ENCODE peak calls at places on chromosome 16, in six cellular contexts. F is activated gamma-delta T cell treated with anti-CD3 and anti-CD28 coated beads, Interleukin-2, amount 50 U/mL, for 16 hours; P is activated effector memory CD4-positive, alpha-beta T cell treated with Interleukin-2 at 50 U/mL for 16 hours; E is uterus; R is left lung; N is AG20443. U is an unnamed sample.

GRCh38 chr16:10589106-10589505 is 8.7 kb upstream of the EMP2 start:
- DNase-seq in F (no peak), P (no peak), E (no peak), R (no peak), N (no peak), U (no peak)

GRCh38 chr16:54459509-54460235 is 173.1 kb upstream of the IRX3 start:
- DNase-seq in F (no peak), P (no peak), E (no peak), R (no peak), N (peak), U (no peak)

GRCh38 chr16:89199241-89200123 is 855 bp downstream of the SLC22A31 start:
- DNase-seq in F (no peak), P (no peak), E (no peak), R (peak), N (no peak), U (no peak)

GRCh38 chr16:70522216-70523000 is 946 bp downstream of the COG4 start:
- DNase-seq in F (no peak), P (no peak), E (no peak), R (no peak), N (no peak), U (no peak)

GRCh38 chr16:21081329-21081728 is 69.3 kb downstream of the DNAH3 start:
- DNase-seq in F (no peak), P (no peak), E (no peak), R (no peak), N (no peak), U (no peak)

GRCh38 chr16:69935740-69936139 is 15.4 kb upstream of the CLEC18A start:
- DNase-seq in F (no peak), P (no peak), E (no peak), R (no peak), N (no peak), U (no peak)

GRCh38 chr16:85291302-85292148 is 179.3 kb upstream of the CIBAR2 start:
- DNase-seq in F (no peak), P (no peak), E (no peak), R (peak), N (no peak), U (no peak)

GRCh38 chr16:3175157-3176153 is 12.5 kb upstream of the OR1F1 start:
- DNase-seq in F (no peak), P (no peak), E (no peak), R (no peak), N (peak), U (no peak)

GRCh38 chr16:19559242-19559910 is 3.9 kb downstream of the VPS35L start:
- DNase-seq in F (peak), P (no peak), E (no peak), R (no peak), N (peak), U (no peak)

GRCh38 chr16:66166451-66166850 is 200.0 kb upstream of the CDH5 start:
- DNase-seq in F (no peak), P (no peak), E (no peak), R (no peak), N (no peak), U (no peak)

GRCh38 chr16:20866792-20867191 is 33.4 kb downstream of the DCUN1D3 start:
- DNase-seq in F (no peak), P (no peak), E (no peak), R (no peak), N (no peak), U (no peak)

GRCh38 chr16:20811889-20812439 is 5.6 kb downstream of the REXO5 start:
- DNase-seq in F (no peak), P (no peak), E (no peak), R (no peak), N (no peak), U (no peak)

GRCh38 chr16:7344806-7345416 is 12.3 kb downstream of the RBFOX1 start:
- DNase-seq in F (no peak), P (no peak), E (no peak), R (no peak), N (no peak), U (no peak)

GRCh38 chr16:28110074-28110473 is 46.6 kb upstream of the GSG1L start:
- DNase-seq in F (no peak), P (no peak), E (no peak), R (no peak), N (no peak), U (no peak)

GRCh38 chr16:56872863-56873391 is 7.9 kb downstream of the SLC12A3 start:
- DNase-seq in F (no peak), P (no peak), E (no peak), R (no peak), N (no peak), U (no peak)

GRCh38 chr16:77732241-77732946 is 10.1 kb downstream of the NUDT7 start:
- DNase-seq in F (no peak), P (no peak), E (no peak), R (no peak), N (no peak), U (no peak)

GRCh38 chr16:78906135-78906534 is 694.4 kb downstream of the MAF start:
- DNase-seq in F (no peak), P (no peak), E (no peak), R (no peak), N (no peak), U (no peak)

GRCh38 chr16:88459366-88460055 is 6.4 kb downstream of the ZFPM1 start:
- DNase-seq in F (no peak), P (no peak), E (no peak), R (no peak), N (no peak), U (no peak)

GRCh38 chr16:58028168-58028455 is 2.6 kb downstream of the MMP15 start:
- DNase-seq in F (no peak), P (no peak), E (no peak), R (no peak), N (no peak), U (no peak)

GRCh38 chr16:87457051-87457611 is 35.7 kb downstream of the ZCCHC14 start:
- DNase-seq in F (no peak), P (no peak), E (no peak), R (no peak), N (no peak), U (no peak)

GRCh38 chr16:303760-304505 is 21.0 kb downstream of the PDIA2 start:
- DNase-seq in F (no peak), P (no peak), E (no peak), R (no peak), N (no peak), U (no peak)

GRCh38 chr16:28237754-28238357 is 26.1 kb upstream of the XPO6 start:
- DNase-seq in F (no peak), P (no peak), E (no peak), R (no peak), N (no peak), U (no peak)

GRCh38 chr16:68380676-68381362 is 67.5 kb downstream of the SMPD3 start:
- DNase-seq in F (no peak), P (no peak), E (no peak), R (peak), N (no peak), U (no peak)

GRCh38 chr16:381788-382717 is at the start of gene PGAP6:
- DNase-seq in F (peak), P (peak), E (peak), R (peak), N (peak), U (peak)

GRCh38 chr16:87409153-87409552 is 17.0 kb downstream of the MAP1LC3B start:
- DNase-seq in F (no peak), P (no peak), E (no peak), R (peak), N (no peak), U (no peak)

GRCh38 chr16:53018834-53019416 is 33.8 kb downstream of the CHD9NB start:
- DNase-seq in F (no peak), P (no peak), E (no peak), R (no peak), N (no peak), U (no peak)

GRCh38 chr16:48959747-48960146 is 321.9 kb downstream of the CBLN1 start:
- DNase-seq in F (no peak), P (no peak), E (no peak), R (no peak), N (no peak), U (no peak)

GRCh38 chr16:11238272-11239202 is 17.5 kb downstream of the SOCS1 start:
- DNase-seq in F (no peak), P (no peak), E (no peak), R (no peak), N (no peak), U (no peak)

GRCh38 chr16:84058211-84058610 is 15.6 kb upstream of the SLC38A8 start:
- DNase-seq in F (no peak), P (no peak), E (no peak), R (peak), N (no peak), U (no peak)

GRCh38 chr16:813204-813915 is 12.8 kb upstream of the GNG13 start:
- DNase-seq in F (peak), P (peak), E (no peak), R (no peak), N (peak), U (peak)

GRCh38 chr16:85349413-85350145 is 237.3 kb upstream of the CIBAR2 start:
- DNase-seq in F (no peak), P (no peak), E (no peak), R (no peak), N (no peak), U (no peak)

GRCh38 chr16:70395345-70395901 is 43.5 kb downstream of the ST3GAL2 start:
- DNase-seq in F (peak), P (peak), E (no peak), R (peak), N (peak), U (peak)

GRCh38 chr16:22787456-22788189 is 26.3 kb upstream of the HS3ST2 start:
- DNase-seq in F (no peak), P (no peak), E (no peak), R (no peak), N (peak), U (no peak)

GRCh38 chr16:3980311-3981111 is 100.0 kb upstream of the CREBBP start:
- DNase-seq in F (no peak), P (no peak), E (peak), R (no peak), N (peak), U (no peak)

GRCh38 chr16:31202402-31203385 is at the start of gene PYCARD:
- DNase-seq in F (no peak), P (peak), E (peak), R (peak), N (peak), U (no peak)

U was measured in activated T-helper 1 cell treated with anti-CD3 and anti-CD28 coated beads, Interleukin-12 subunit alpha, Interleukin-12 subunit beta, Interleukin-2, Interleukin-4 antibody, amounts not matched to agents 30 ng/mL and 10 ng/mL and 1 ng/mL, durations not matched to agents 14 hours and 24 hours and 36 hours.